ENCODE peak calls at places on chromosomes 6 and 20, in four cellular contexts. H, A, G and S are unnamed samples.

GRCh38 chr6:72624557-72625160 is 2.8 kb downstream of the KCNQ5 start:
- DNase-seq in A (no peak), G (no peak), H (no peak), S (no peak)

GRCh38 chr6:24252215-24252614 is 105.6 kb downstream of the DCDC2 start:
- DNase-seq in A (no peak), G (no peak), H (no peak), S (no peak)

GRCh38 chr20:14757728-14758127 is 420.3 kb upstream of the FLRT3 start:
- DNase-seq in G (no peak), A (no peak), H (peak), S (no peak)

GRCh38 chr6:159451051-159451450 is 242.0 kb downstream of the SOD2 start:
- DNase-seq in A (no peak), G (no peak), H (no peak), S (no peak)

GRCh38 chr6:160132776-160133338 is 11.2 kb downstream of the SLC22A1 start:
- DNase-seq in A (no peak), G (no peak), H (no peak), S (no peak)

GRCh38 chr6:37376078-37376743 is 22.4 kb downstream of the RNF8 start:
- DNase-seq in G (no peak), H (no peak), A (no peak), S (no peak)

GRCh38 chr6:30044630-30045029 is 16.4 kb upstream of the POLR1H start:
- DNase-seq in G (peak), A (no peak), H (no peak), S (no peak)

GRCh38 chr6:163958646-163959045 is 544.1 kb downstream of the QKI start:
- DNase-seq in H (no peak), A (no peak), G (no peak), S (no peak)

GRCh38 chr6:165231581-165232276 is 77.7 kb downstream of the C6orf118 start:
- DNase-seq in H (no peak), G (no peak), A (no peak), S (no peak)

GRCh38 chr6:157885211-157885788 is 62.3 kb downstream of the SNX9 start:
- DNase-seq in A (no peak), H (no peak), G (no peak), S (no peak)

GRCh38 chr6:37877373-37878149 is 58.0 kb downstream of the ZFAND3 start:
- DNase-seq in A (no peak), G (no peak), H (no peak), S (no peak)

GRCh38 chr6:137188855-137189254 is 15.4 kb upstream of the IL22RA2 start:
- DNase-seq in A (no peak), H (no peak), G (no peak), S (no peak)

GRCh38 chr6:82365011-82365751 is 1.6 kb downstream of the TPBG start:
- DNase-seq in G (peak), H (no peak), A (peak), S (no peak)

GRCh38 chr6:154350293-154350692 is 6.3 kb downstream of the IPCEF1 start:
- DNase-seq in H (no peak), G (no peak), A (no peak), S (no peak)

GRCh38 chr6:1129141-1129540 is 182.8 kb upstream of the FOXQ1 start:
- DNase-seq in A (no peak), G (no peak), H (no peak), S (no peak)

GRCh38 chr20:45343867-45344721 is 4.1 kb downstream of the SDC4 start:
- DNase-seq in G (peak), A (peak), H (peak), S (peak)

GRCh38 chr20:45346291-45346718 is 1.9 kb downstream of the SDC4 start:
- DNase-seq in H (no peak), G (no peak), A (no peak), S (no peak)

GRCh38 chr20:45343445-45343866 is 4.8 kb downstream of the SDC4 start:
- DNase-seq in A (peak), G (no peak), H (peak), S (no peak)

GRCh38 chr20:45346851-45347250 is 1.4 kb downstream of the SDC4 start:
- DNase-seq in H (no peak), A (no peak), G (no peak), S (no peak)

GRCh38 chr20:45345104-45345936 is 2.9 kb downstream of the SDC4 start:
- DNase-seq in H (no peak), A (peak), G (no peak), S (peak)
- TF ChIP-seq POLR2A in H (peak), A (peak), G (no peak), S (no peak)

DNA sequence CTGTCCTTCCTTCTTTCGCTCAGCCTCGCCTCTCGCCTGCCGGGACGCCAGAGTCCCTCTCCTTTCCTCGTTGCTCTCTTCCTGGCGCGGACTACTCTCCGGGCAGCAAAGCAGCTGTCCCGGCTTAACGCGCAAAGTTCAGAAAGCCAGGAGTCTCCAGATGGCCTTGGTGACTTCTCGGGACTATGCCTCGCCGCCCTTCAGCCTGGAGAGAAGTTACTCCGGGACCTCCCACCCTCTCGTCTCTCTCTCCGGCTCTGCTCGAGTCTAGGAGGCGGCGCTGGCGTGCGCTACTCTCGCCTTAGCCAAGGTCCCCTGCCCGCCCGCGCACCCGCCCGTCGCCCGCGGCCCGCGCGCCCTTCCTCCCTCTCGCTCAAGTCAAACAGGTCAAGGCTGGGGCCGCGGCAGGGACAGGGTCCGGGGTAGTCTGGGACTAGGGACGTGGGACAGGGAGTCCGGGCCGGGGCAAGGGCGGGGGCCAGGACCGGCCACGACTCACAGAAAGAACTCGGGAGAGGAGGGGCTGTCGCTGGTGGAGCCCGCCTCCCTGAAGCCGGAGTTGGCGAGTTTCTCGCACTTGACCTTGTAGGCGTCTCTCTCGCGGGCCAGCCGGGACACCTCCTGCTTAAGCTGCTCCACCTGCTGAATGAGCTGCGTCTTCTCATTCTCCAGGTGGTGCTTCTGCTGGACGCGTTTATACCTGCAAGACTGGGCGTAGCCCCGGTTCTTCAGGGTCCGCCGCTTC is 1.5 kb downstream of the MAFB start:
- DNase-seq in H (peak), A (peak), G (peak), S (no peak)
- TF ChIP-seq CTCF in H (no peak), A (no peak), G (no peak), S (no peak)

GRCh38 chr6:31660224-31660997 is at the start of gene C6orf47:
- DNase-seq in A (peak), H (peak), G (peak), S (peak)
- TF ChIP-seq POLR2A in A (peak), H (peak), G (peak), S (peak)

DNA sequence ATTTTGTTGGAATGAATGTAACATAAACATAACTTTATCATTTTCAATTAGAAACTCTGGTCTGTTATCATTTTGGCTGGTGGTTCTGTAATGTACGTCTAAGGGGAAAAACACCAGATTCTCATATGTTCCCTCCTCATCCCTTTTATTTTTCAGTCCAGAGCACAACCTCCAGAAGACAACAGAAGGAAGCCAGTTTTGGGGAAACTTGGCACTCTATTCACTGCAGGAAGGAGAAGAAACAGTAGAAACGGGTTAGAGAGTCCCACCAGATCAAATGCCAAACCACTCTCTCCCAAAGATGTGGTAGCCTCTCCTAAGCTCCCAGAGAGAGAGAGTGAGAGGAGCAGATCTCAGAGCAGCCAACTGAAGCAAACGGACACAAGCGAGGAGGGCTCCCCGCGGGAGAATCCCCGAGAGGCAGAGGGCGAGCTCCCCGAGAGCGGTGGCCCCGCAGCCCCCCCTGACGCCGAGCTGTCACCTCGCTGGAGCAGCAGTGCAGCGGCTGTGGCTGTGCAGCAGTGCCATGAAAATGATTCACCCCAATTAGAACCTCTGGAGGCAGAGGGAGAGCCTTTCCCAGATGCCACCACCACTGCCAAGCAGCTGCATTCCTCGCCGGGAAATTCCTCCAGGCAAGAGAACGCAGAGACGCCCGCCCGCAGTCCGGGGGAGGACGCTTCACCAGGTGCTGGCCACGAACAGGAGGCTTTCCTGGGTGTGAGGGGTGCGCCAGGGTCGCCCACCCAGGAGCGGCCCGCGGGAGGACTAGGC is 117.8 kb downstream of the RTN4IP1 start:
- DNase-seq in G (peak), A (peak), H (no peak), S (peak)
- TF ChIP-seq CTCF in G (no peak), A (no peak), H (no peak), S (no peak)

GRCh38 chr20:829531-829930 is 4.0 kb upstream of the FAM110A start:
- DNase-seq in G (no peak), H (no peak), A (no peak), S (no peak)

GRCh38 chr20:831956-832355 is 1.6 kb upstream of the FAM110A start:
- DNase-seq in A (no peak), H (no peak), G (no peak), S (no peak)

GRCh38 chr20:831251-831650 is 2.3 kb upstream of the FAM110A start:
- DNase-seq in H (no peak), G (no peak), A (no peak), S (no peak)

GRCh38 chr20:828987-829386 is 4.5 kb upstream of the FAM110A start:
- DNase-seq in G (no peak), H (no peak), A (no peak), S (no peak)

DNA sequence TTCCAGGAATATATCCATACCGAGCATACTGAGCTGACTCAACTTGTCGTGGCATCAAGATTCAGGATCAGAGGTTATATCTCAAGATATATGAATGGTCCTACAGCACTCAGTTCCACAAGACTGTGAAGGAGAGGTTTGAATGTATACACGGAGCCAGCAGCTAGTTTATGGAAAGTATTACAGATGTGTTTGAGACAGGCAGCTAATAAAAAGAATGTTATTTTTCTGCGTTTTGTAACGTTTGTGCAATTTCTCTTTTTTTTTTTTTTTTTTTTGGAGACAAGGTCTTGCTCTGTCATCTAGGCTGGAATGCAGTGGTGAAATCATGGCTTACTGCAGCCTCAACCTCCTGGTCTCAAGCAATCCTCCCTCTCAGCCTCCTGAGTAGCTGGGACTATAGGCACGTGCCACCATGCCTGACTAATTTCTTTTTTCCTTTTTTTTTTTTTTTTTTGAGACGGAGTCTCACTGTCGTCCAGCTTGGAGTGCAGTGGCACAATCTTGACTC is 3.4 kb upstream of the FAM110A start:
- DNase-seq in A (no peak), G (peak), H (no peak), S (no peak)
- TF ChIP-seq POLR2A in A (no peak), G (no peak), H (no peak), S (no peak)